ENCODE peak calls at places on chromosomes 12 and 14, in four cellular contexts. K is A549, G is HepG2, V is K562. M is an unnamed sample.

GRCh38 chr14:102192840-102193502 is 53.3 kb downstream of the WDR20 start:
- DNase-seq in K (no peak), G (no peak), V (no peak), M (no peak)

GRCh38 chr12:57888407-57889157 is 42.1 kb upstream of the CTDSP2 start:
- DNase-seq in K (no peak), G (no peak), V (no peak), M (no peak)

GRCh38 chr12:54579696-54580333 is 8.6 kb downstream of the PPP1R1A start:
- DNase-seq in K (peak), G (peak), V (peak), M (no peak)

GRCh38 chr12:31876568-31877424 is 82.4 kb upstream of the RESF1 start:
- DNase-seq in K (no peak), G (no peak), V (no peak), M (no peak)

GRCh38 chr12:59149995-59150642 is 229.8 kb upstream of the LRIG3 start:
- DNase-seq in K (peak), G (peak), V (peak), M (peak)

GRCh38 chr12:132189378-132190011 is 45.2 kb downstream of the NOC4L start:
- DNase-seq in K (peak), G (no peak), V (peak), M (peak)

GRCh38 chr14:67837011-67837624 is 17.5 kb downstream of the RAD51B start:
- DNase-seq in K (peak), G (peak), V (peak), M (peak)

GRCh38 chr14:55505846-55506245 is 65.4 kb upstream of the TBPL2 start:
- DNase-seq in K (no peak), G (no peak), V (no peak), M (no peak)

GRCh38 chr12:72057330-72057911 is 118.8 kb downstream of the TPH2 start:
- DNase-seq in K (no peak), G (no peak), V (no peak), M (no peak)

GRCh38 chr14:24952851-24953666 is 96.9 kb downstream of the STXBP6 start:
- DNase-seq in K (no peak), G (peak), V (peak), M (no peak)

GRCh38 chr14:104579507-104579906 is at the start of gene C14orf180:
- DNase-seq in K (no peak), G (no peak), V (no peak), M (no peak)

GRCh38 chr12:99287136-99287535 is 360.4 kb upstream of the GARIN6 start:
- DNase-seq in K (no peak), G (no peak), V (no peak), M (no peak)

GRCh38 chr14:65019944-65020566 is 33.4 kb downstream of the FNTB start:
- DNase-seq in K (peak), G (peak), V (peak), M (no peak)

GRCh38 chr12:13167226-13167625 is 29.3 kb upstream of the EMP1 start:
- DNase-seq in K (no peak), G (no peak), V (no peak), M (no peak)

GRCh38 chr12:94057262-94058151 is 90.9 kb upstream of the PLXNC1 start:
- DNase-seq in K (no peak), G (peak), V (no peak), M (no peak)
- TF ChIP-seq MYC in K (no peak), G (no peak), V (no peak), M (no peak)

GRCh38 chr14:70416717-70417349 is at the start of gene SYNJ2BP:
- DNase-seq in K (peak), G (peak), V (peak), M (peak)

GRCh38 chr14:70415788-70416187 is 1.1 kb downstream of the SYNJ2BP start:
- DNase-seq in K (no peak), G (no peak), V (no peak), M (no peak)

DNA sequence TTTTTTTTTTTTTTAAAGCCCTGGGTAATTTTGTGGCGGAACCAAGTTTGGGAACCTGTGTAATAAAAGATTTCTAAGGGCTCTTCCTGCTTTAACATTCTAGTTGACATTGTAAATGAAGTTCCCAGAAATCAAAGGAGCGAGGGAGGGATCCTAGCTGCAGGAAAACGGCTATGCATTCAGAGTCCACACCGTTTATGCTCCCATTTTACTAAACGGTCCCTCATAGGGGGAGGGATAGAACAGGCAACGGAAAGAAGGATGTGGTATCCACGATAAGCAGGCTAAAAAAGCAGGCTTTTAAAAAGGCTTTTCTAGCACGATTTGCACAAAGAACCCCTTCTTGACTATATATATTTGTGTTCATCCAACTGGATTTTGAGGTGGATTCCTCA is 571 bp downstream of the SYNJ2BP start:
- DNase-seq in K (no peak), G (no peak), V (no peak), M (no peak)
- TF ChIP-seq RAD21 in K (no peak), G (no peak), V (no peak), M (no peak)

DNA sequence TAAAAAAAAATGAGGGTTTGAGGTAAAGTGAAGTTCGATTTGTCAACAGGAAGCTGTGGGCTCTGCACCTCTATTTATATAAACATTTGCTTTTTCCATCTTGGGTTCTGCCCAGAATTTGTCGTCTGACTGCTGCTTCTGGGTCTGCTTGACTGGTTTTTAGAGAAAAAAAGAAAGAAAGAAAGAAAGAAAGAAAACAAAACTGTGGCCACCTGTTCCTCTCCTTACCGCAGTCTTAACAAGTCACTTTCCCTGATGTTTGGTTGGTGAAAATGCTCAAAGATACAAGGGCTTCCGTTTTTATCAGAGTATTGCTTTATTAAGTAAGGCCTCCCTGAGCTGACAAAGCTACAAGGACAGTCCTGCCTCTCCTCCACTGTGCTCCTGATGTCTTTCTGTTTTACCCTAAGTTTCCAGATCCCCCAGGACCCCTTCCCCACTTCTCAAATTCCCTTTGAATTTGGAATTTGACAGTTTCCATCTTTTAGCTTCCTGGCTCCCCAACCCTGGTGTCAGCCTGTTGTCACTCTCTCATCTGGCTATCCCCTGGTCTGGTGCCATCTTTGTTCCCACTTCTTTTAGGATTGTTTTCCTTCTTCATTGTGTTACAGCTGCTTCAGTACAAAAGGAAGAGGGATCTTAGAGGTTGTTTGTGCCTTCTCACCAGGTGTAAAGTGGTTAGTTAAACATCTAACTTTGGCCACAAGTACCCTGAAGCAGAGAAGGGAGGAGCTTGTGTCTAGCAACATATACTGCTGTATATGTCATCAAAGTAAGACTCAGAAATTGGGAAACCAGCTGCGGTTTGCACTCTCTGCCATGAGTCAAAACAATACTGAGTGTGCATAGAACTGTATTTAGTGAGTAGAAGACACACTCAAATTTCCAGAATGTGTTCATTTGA is 18.0 kb downstream of the MFAP5 start:
- DNase-seq in K (no peak), G (no peak), V (no peak), M (peak)
- TF ChIP-seq JUNB in K (no peak), G (no peak), V (no peak), M (peak)

GRCh38 chr12:108234155-108234554 is 105.0 kb downstream of the CMKLR1 start:
- DNase-seq in K (no peak), G (no peak), V (peak), M (no peak)
- TF ChIP-seq MYC in K (no peak), G (no peak), V (no peak), M (no peak)

DNA sequence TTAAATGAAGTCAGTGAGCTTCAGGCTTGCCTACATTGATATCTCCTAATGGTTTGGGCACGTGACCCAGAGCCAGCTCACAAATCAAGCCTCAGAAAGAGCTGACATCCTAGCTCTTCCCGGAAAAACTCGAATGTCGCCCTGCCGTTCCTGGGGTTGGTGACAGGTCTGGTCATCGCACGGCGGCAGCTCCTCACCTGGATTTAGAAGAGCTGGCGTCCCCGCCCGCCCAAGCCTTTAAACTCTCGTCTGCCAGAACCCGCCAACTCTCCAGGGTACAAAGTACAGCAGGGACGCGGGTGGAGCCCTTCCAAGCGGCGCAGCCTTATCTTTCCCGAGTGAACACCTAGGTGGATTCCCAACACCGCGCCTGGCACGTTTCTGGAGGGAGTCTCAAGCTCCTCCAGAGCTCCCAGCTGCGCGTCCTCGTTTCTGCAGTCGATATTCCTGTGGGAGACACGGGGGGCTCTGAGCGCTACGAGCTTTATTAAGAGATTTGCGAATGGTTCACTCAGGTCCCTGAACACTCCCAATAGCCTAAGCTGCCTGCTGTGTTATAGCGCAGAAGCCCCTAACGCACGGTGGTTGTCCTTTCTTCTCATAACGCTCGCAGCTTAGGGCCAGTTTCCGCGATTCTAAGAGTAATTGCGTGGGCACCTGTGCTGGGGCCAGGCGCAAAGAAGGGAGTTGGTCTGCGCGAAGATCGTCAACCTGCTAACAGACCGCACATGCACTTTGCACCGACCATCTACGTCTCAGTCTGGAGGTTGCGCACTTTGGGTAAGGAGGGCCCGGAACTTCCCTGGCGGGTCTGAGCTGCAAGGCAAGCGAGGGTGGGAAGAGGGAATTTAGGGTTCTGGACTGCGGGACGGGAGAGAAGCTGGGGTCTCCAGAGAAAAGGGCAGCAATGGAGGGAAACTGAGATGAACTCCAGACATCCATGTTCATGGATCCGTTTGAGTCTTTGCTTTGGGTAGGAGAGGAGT is at the start of gene SSTR1:
- DNase-seq in K (no peak), G (peak), V (no peak), M (no peak)
- TF ChIP-seq RAD21 in K (no peak), G (no peak), V (no peak), M (no peak)

GRCh38 chr12:104060791-104061190 is 3.5 kb upstream of the HCFC2 start:
- DNase-seq in K (no peak), G (no peak), V (no peak), M (no peak)

GRCh38 chr12:104059963-104060362 is 4.4 kb upstream of the HCFC2 start:
- DNase-seq in K (no peak), G (no peak), V (no peak), M (no peak)

GRCh38 chr12:104064031-104064841 is at the start of gene HCFC2:
- DNase-seq in K (peak), G (peak), V (peak), M (peak)

GRCh38 chr12:104064842-104065441 is 611 bp downstream of the HCFC2 start:
- DNase-seq in K (no peak), G (no peak), V (peak), M (no peak)

DNA sequence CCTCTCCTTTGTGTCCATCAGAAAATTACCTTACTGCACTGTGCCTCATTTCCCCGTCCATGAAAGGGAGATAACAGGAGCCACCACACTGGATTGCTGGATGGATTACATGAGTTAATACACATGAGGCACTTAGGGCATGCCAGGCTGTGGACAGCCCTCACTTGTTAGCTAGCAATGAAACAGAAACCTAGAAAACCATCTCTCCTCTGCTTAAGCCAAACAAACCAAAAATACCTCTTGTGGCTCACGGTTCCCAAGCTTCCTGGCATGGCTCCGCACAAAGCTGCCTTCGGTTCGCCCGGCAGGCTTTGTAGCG is 660 bp upstream of the HCFC2 start:
- DNase-seq in K (no peak), G (no peak), V (no peak), M (peak)
- TF ChIP-seq JUNB in K (no peak), G (no peak), V (no peak), M (no peak)

GRCh38 chr14:95468416-95469133 is 47.9 kb downstream of the SYNE3 start:
- DNase-seq in K (no peak), G (peak), V (no peak), M (no peak)
- TF ChIP-seq MYC in K (no peak), G (no peak), V (no peak), M (no peak)

GRCh38 chr12:22066235-22066765 is 20.3 kb downstream of the CMAS start:
- DNase-seq in K (no peak), G (no peak), V (no peak), M (no peak)

GRCh38 chr12:22064968-22065367 is 18.9 kb downstream of the CMAS start:
- DNase-seq in K (no peak), G (no peak), V (no peak), M (no peak)

DNA sequence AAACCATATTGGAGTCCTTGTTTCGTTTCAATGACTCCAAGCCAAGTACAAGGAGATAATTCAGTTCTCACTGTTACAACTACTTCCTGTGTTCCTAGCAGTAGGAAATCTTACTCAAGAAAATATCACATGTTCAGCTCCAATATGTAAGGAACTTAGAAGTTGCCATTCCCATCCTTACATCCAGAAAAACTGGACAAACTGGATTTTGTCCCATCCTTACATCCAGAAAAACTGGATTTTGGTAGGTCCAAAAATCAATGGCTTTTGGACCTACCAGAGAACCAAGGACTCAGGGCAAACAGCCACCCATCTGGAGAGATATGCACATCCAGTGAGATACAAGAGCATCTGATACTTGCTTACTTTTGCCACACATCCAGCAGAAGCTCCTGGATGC is 23.8 kb downstream of the CMAS start:
- DNase-seq in K (no peak), G (no peak), V (no peak), M (no peak)
- TF ChIP-seq RAD21 in K (no peak), G (no peak), V (no peak), M (no peak)

DNA sequence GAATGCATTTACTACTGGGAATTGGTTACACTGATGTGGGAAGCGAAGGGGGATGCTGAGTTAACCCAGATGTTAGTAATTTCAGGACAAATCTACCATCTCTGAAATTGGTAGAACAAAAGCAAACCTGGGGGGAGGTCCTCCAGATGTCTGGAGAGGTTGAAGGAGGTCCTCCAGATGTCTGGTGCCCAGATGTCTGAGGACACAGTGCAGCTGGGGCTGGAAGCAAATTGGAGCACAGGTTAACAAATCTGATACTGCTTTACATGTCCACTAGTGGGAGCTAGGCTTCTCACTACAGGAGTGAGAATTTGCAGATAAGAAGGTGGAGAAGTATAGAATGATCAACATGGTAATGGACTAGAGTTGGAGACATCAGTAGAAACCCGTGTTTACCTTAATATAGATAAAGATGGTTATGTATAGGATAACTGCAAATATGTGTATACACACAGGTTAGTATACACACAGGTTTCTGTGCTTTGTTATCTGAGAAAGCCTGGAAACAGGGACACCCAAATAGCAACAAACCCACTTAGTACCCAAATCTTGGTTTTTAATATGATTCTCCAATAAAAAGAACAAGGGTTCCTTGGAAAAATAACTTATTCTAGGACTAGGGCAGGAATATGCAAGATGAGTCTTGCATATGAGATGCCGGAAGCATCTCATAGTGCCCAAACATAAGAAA is 162.5 kb downstream of the C12orf50 start:
- DNase-seq in K (no peak), G (peak), V (no peak), M (no peak)
- TF ChIP-seq JUNB in K (no peak), G (no peak), V (no peak), M (no peak)

DNA sequence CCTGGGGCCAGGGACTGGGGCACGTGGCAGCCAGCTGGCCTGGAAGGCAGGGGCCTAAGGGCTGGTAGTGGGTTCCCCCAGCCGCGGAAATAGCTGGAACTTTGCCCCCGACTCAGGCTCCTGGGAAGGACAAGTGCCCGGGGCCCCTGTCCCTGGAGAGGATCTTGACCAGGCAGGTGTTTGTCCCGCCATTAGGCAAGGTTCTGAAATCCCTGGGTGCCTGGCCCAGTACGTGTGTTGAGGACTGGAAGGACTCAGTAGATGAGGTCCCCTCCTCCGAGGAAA is 94.2 kb downstream of the B4GALNT3 start:
- DNase-seq in K (no peak), G (no peak), V (no peak), M (no peak)
- TF ChIP-seq MYC in K (no peak), G (no peak), V (no peak), M (no peak)

M was measured in GM12878.